ENCODE peak calls at places on chromosomes 4 and X, in four cellular contexts. D, S, K and V are unnamed samples.

GRCh38 chr4:38567448-38567847 is 96.6 kb upstream of the KLF3 start:
- DNase-seq in D (no peak), K (no peak), S (no peak), V (no peak)

GRCh38 chrX:67718926-67719325 is 175.1 kb downstream of the AR start:
- DNase-seq in S (no peak), K (no peak), D (no peak), V (no peak)

GRCh38 chr4:70741872-70742271 is 20.1 kb downstream of the RUFY3 start:
- DNase-seq in D (no peak), K (no peak), S (no peak), V (no peak)

GRCh38 chr4:177190995-177191568 is 118.6 kb upstream of the NEIL3 start:
- DNase-seq in K (no peak), D (no peak), S (no peak), V (no peak)

GRCh38 chrX:115183980-115184379 is 5.2 kb upstream of the RBMXL3 start:
- DNase-seq in D (no peak), S (no peak), K (no peak), V (no peak)

GRCh38 chr4:15533817-15534216 is 64.1 kb downstream of the CC2D2A start:
- DNase-seq in D (no peak), S (no peak), K (no peak), V (no peak)

GRCh38 chr4:10983885-10984284 is 299.3 kb upstream of the CLNK start:
- DNase-seq in S (no peak), K (no peak), D (no peak), V (no peak)

GRCh38 chr4:18398661-18399060 is 377.1 kb upstream of the LCORL start:
- DNase-seq in K (no peak), S (no peak), D (no peak), V (no peak)

GRCh38 chr4:1042352-1043025 is 31.1 kb downstream of the FGFRL1 start:
- DNase-seq in K (no peak), D (no peak), S (no peak), V (no peak)

GRCh38 chr4:22129454-22130075 is 181.0 kb upstream of the KCNIP4 start:
- DNase-seq in K (peak), D (peak), S (no peak), V (no peak)

GRCh38 chr4:77332696-77333270 is 175.8 kb downstream of the CCNG2 start:
- DNase-seq in D (no peak), S (no peak), K (no peak), V (no peak)

GRCh38 chrX:110732274-110732673 is 63.3 kb downstream of the CHRDL1 start:
- DNase-seq in D (no peak), K (no peak), S (no peak), V (no peak)

GRCh38 chrX:7689791-7690412 is 153.1 kb upstream of the VCX start:
- DNase-seq in D (no peak), K (no peak), S (no peak), V (no peak)

GRCh38 chrX:154333837-154334271 is 38.3 kb downstream of the TKTL1 start:
- DNase-seq in D (no peak), S (no peak), K (no peak), V (no peak)

GRCh38 chr4:129233691-129234090 is 137.7 kb downstream of the C4orf33 start:
- DNase-seq in K (no peak), S (no peak), D (peak), V (no peak)

GRCh38 chr4:150219841-150220240 is 141.6 kb downstream of the DCLK2 start:
- DNase-seq in D (no peak), S (no peak), K (no peak), V (no peak)

GRCh38 chr4:87819281-87819919 is 13.4 kb upstream of the MEPE start:
- DNase-seq in D (no peak), S (no peak), K (no peak), V (no peak)

GRCh38 chr4:55530167-55530566 is 16.5 kb downstream of the CLOCK start:
- DNase-seq in K (no peak), D (no peak), S (no peak), V (no peak)

GRCh38 chr4:15718959-15719358 is 16.1 kb downstream of the BST1 start:
- DNase-seq in K (no peak), S (no peak), D (no peak), V (no peak)

GRCh38 chrX:45803383-45803921 is 602.8 kb upstream of the DIPK2B start:
- DNase-seq in K (no peak), S (no peak), D (no peak), V (no peak)

GRCh38 chr4:77893451-77893850 is 30.8 kb downstream of the MRPL1 start:
- DNase-seq in K (no peak), S (no peak), D (no peak), V (no peak)

GRCh38 chrX:49106930-49107329 is 16.6 kb downstream of the GPKOW start:
- DNase-seq in S (no peak), K (peak), D (no peak), V (no peak)

GRCh38 chr4:162503868-162504267 is 340.1 kb upstream of the FSTL5 start:
- DNase-seq in S (no peak), K (no peak), D (no peak), V (no peak)